ENCODE peak calls at places on chromosomes 16 and 17, in four cellular contexts. K is fibroblast of the aortic adventitia, S is heart right ventricle, A is progenitor cell of endocrine pancreas. E is an unnamed sample.

GRCh38 chr16:25014500-25015147 is 545 bp downstream of the ARHGAP17 start:
- DNase-seq in K (peak; percentile 64), S (peak; percentile 51), A (peak; percentile 21), E (peak; percentile 62)

GRCh38 chr17:64503341-64503740 is 2.7 kb downstream of the DDX5 start:
- DNase-seq in K (no peak), S (no peak), A (no peak), E (no peak)

GRCh38 chr16:51151951-51152663 is 1.0 kb upstream of the SALL1 start:
- DNase-seq in K (peak; percentile 82), S (peak; percentile 74), A (peak; percentile 71), E (peak; percentile 93)

GRCh38 chr16:2160915-2161551 is 5.5 kb downstream of the TRAF7 start:
- DNase-seq in K (peak; percentile 70), S (peak; percentile 51), A (no peak), E (peak; percentile 46)

GRCh38 chr16:79970551-79971236 is 370.2 kb upstream of the MAF start:
- DNase-seq in K (no peak), S (peak; percentile 49), A (no peak), E (no peak)

GRCh38 chr16:67177743-67178699 is 5.7 kb downstream of the MATCAP1 start:
- DNase-seq in K (no peak), S (peak; percentile 71), A (peak; percentile 65), E (peak; percentile 73)

GRCh38 chr16:83781-84615 is 6.0 kb downstream of the MPG start:
- DNase-seq in K (peak; percentile 70), S (no peak), A (no peak), E (no peak)

GRCh38 chr17:6269474-6269873 is 165.4 kb downstream of the AIPL1 start:
- DNase-seq in K (peak; percentile 16), S (peak; percentile 35), A (peak; percentile 73), E (no peak)

GRCh38 chr17:6137716-6138502 is 67.7 kb downstream of the WSCD1 start:
- DNase-seq in K (no peak), S (no peak), A (no peak), E (no peak)

GRCh38 chr16:70267516-70267915 is 15.8 kb upstream of the EXOSC6 start:
- DNase-seq in K (peak; percentile 50), S (no peak), A (no peak), E (peak; percentile 60)

GRCh38 chr17:17191346-17191792 is 14.8 kb downstream of the PLD6 start:
- DNase-seq in K (peak; percentile 77), S (peak; percentile 64), A (no peak), E (no peak)

GRCh38 chr16:2285731-2286191 is 17.8 kb upstream of the RNPS1 start:
- DNase-seq in K (no peak), S (no peak), A (no peak), E (no peak)

GRCh38 chr16:68356249-68356918 is 45.6 kb downstream of the PRMT7 start:
- DNase-seq in K (no peak), S (no peak), A (no peak), E (no peak)

GRCh38 chr17:31715436-31715835 is 143.6 kb downstream of the COPRS start:
- DNase-seq in K (no peak), S (no peak), A (no peak), E (no peak)

GRCh38 chr17:65277576-65277975 is 140.4 kb downstream of the RGS9 start:
- DNase-seq in K (peak; percentile 57), S (no peak), A (no peak), E (no peak)

GRCh38 chr16:85752511-85753420 is 1.9 kb upstream of the C16orf74 start:
- DNase-seq in K (no peak), S (peak; percentile 27), A (no peak), E (peak; percentile 77)
- TF ChIP-seq CTCF in K (no peak), S (no peak), A (no peak), E (no peak)

GRCh38 chr17:49471089-49471683 is 23.9 kb upstream of the NGFR start:
- DNase-seq in K (peak; percentile 17), S (peak; percentile 46), A (no peak), E (no peak)
- TF ChIP-seq CTCF in K (peak; percentile 2), S (no peak), A (no peak), E (no peak)

GRCh38 chr17:57215317-57215716 is 41.0 kb upstream of the MSI2 start:
- DNase-seq in K (no peak), S (no peak), A (no peak), E (no peak)

GRCh38 chr17:57211010-57211411 is 45.3 kb upstream of the MSI2 start:
- DNase-seq in K (no peak), S (no peak), A (no peak), E (no peak)

GRCh38 chr17:57213180-57213825 is 43.0 kb upstream of the MSI2 start:
- DNase-seq in K (no peak), S (no peak), A (no peak), E (no peak)

GRCh38 chr17:57210224-57210553 is 46.1 kb upstream of the MSI2 start:
- DNase-seq in K (no peak), S (no peak), A (no peak), E (no peak)

GRCh38 chr17:57211543-57211942 is 44.8 kb upstream of the MSI2 start:
- DNase-seq in K (no peak), S (no peak), A (no peak), E (no peak)
- TF ChIP-seq CTCF in K (no peak), S (no peak), A (no peak), E (no peak)

GRCh38 chr17:80889897-80890550 is 101.6 kb upstream of the CHMP6 start:
- DNase-seq in K (no peak), S (no peak), A (no peak), E (no peak)

GRCh38 chr17:80890551-80890930 is 101.1 kb upstream of the CHMP6 start:
- DNase-seq in K (no peak), S (no peak), A (no peak), E (no peak)

GRCh38 chr17:80892900-80893603 is 98.6 kb upstream of the CHMP6 start:
- DNase-seq in K (peak; percentile 27), S (no peak), A (no peak), E (no peak)

GRCh38 chr17:80892019-80892855 is 99.4 kb upstream of the CHMP6 start:
- DNase-seq in K (peak; percentile 92), S (peak; percentile 70), A (no peak), E (no peak)

GRCh38 chr17:80891096-80892018 is 100.3 kb upstream of the CHMP6 start:
- DNase-seq in K (peak; percentile 58), S (no peak), A (no peak), E (no peak)
- TF ChIP-seq CTCF in K (no peak), S (no peak), A (no peak), E (no peak)

GRCh38 chr17:21275579-21276339 is 8.8 kb upstream of the MAP2K3 start:
- DNase-seq in K (peak; percentile 73), S (peak; percentile 97), A (peak; percentile 80), E (peak; percentile 97)
- TF ChIP-seq CTCF in K (peak; percentile 15), S (peak; percentile 12), A (peak; percentile 10), E (peak; percentile 16)

GRCh38 chr16:83211711-83212110 is 584.9 kb downstream of the CDH13 start:
- DNase-seq in K (no peak), S (no peak), A (no peak), E (no peak)
- TF ChIP-seq CTCF in K (no peak), S (no peak), A (no peak), E (no peak)

GRCh38 chr17:28743243-28744103 is at the start of gene TRAF4:
- DNase-seq in K (peak; percentile 84), S (peak; percentile 79), A (peak; percentile 70), E (peak; percentile 85)
- TF ChIP-seq CTCF in K (peak; percentile 27), S (no peak), A (no peak), E (no peak)

GRCh38 chr17:72479113-72479512 is 358.3 kb downstream of the SOX9 start:
- DNase-seq in K (no peak), S (no peak), A (no peak), E (no peak)
- TF ChIP-seq CTCF in K (no peak), S (no peak), A (peak; percentile 24), E (no peak)

GRCh38 chr17:80991645-80992076 is at the start of gene CHMP6:
- DNase-seq in K (peak; percentile 67), S (peak; percentile 84), A (peak; percentile 63), E (peak; percentile 82)
- TF ChIP-seq CTCF in K (peak; percentile 25), S (no peak), A (peak; percentile 24), E (no peak)

GRCh38 chr16:27080870-27081269 is 14.1 kb downstream of the C16orf82 start:
- DNase-seq in K (peak; percentile 2), S (no peak), A (no peak), E (no peak)
- TF ChIP-seq CTCF in K (peak; percentile 48), S (peak; percentile 24), A (peak; percentile 43), E (peak; percentile 74)